ENCODE peak calls at places on chromosomes 6 and 20, in ten cellular contexts. I is upper lobe of right lung, S is adrenal gland, P is left lung, G is uterus, F is breast epithelium, J is IMR-90, U is heart right ventricle, D is keratinocyte, O is body of pancreas. W is an unnamed sample.

GRCh38 chr6:43604174-43604573 is 24.9 kb downstream of the GTPBP2 start:
- DNase-seq in F (no peak), O (no peak), D (peak), S (no peak), U (no peak), G (no peak), I (no peak), J (peak), P (no peak), W (peak)

GRCh38 chr20:19392344-19393140 is 180.1 kb downstream of the SLC24A3 start:
- DNase-seq in J (no peak), P (no peak), F (no peak), O (no peak), S (no peak), G (no peak), U (no peak), I (no peak), D (no peak), W (no peak)

GRCh38 chr20:61702246-61702645 is 363.4 kb downstream of the TAF4 start:
- DNase-seq in I (no peak), G (no peak), S (no peak), J (no peak), U (no peak), O (no peak), F (no peak), D (no peak), P (no peak), W (no peak)

GRCh38 chr20:3392756-3393155 is 14.7 kb downstream of the DNAAF9 start:
- DNase-seq in O (no peak), P (no peak), U (no peak), I (no peak), F (no peak), J (no peak), D (no peak), G (no peak), S (no peak), W (no peak)

GRCh38 chr20:48703107-48703506 is 124.7 kb downstream of the PREX1 start:
- DNase-seq in I (peak), P (peak), G (no peak), J (no peak), F (no peak), O (no peak), D (no peak), U (peak), S (peak), W (no peak)

GRCh38 chr20:15419856-15420255 is 1082.4 kb upstream of the FLRT3 start:
- DNase-seq in F (no peak), P (no peak), D (no peak), J (no peak), I (no peak), S (no peak), O (no peak), U (no peak), G (no peak), W (no peak)

GRCh38 chr6:53159558-53159957 is 10.9 kb upstream of the GCM1 start:
- DNase-seq in O (no peak), J (peak), F (no peak), G (no peak), U (no peak), I (no peak), S (no peak), D (no peak), P (no peak), W (no peak)

GRCh38 chr6:138446821-138447220 is 42.8 kb downstream of the HEBP2 start:
- DNase-seq in P (no peak), J (no peak), F (no peak), D (no peak), O (no peak), I (no peak), S (no peak), G (no peak), U (no peak), W (no peak)

GRCh38 chr6:64254558-64254957 is 619.0 kb downstream of the PHF3 start:
- DNase-seq in S (no peak), J (no peak), P (no peak), D (no peak), G (no peak), O (no peak), F (no peak), U (no peak), I (no peak), W (peak)

GRCh38 chr6:51265426-51265825 is 446.8 kb downstream of the TFAP2B start:
- DNase-seq in O (peak), J (no peak), U (peak), P (no peak), S (no peak), I (no peak), G (no peak), D (no peak), F (no peak), W (no peak)

GRCh38 chr20:24646331-24646730 is 176.9 kb downstream of the SYNDIG1 start:
- DNase-seq in S (no peak), U (no peak), P (no peak), J (no peak), O (no peak), F (no peak), I (no peak), D (no peak), G (no peak), W (no peak)

GRCh38 chr20:52684911-52685310 is 287.2 kb upstream of the TSHZ2 start:
- DNase-seq in O (no peak), D (no peak), J (no peak), P (no peak), I (no peak), U (no peak), F (no peak), G (no peak), S (no peak), W (no peak)

GRCh38 chr6:124962617-124963415 is 579 bp downstream of the RNF217 start:
- DNase-seq in S (peak), D (no peak), I (peak), J (peak), P (peak), F (peak), G (peak), O (peak), U (peak), W (no peak)

GRCh38 chr20:48906221-48906877 is 15.2 kb upstream of the ARFGEF2 start:
- DNase-seq in J (no peak), S (peak), F (no peak), G (no peak), D (no peak), I (no peak), O (no peak), U (no peak), P (no peak), W (no peak)

GRCh38 chr6:8707956-8708772 is 272.8 kb upstream of the SLC35B3 start:
- DNase-seq in S (peak), I (peak), U (no peak), F (peak), O (peak), J (no peak), G (no peak), D (no peak), P (no peak), W (peak)

GRCh38 chr20:16749573-16749972 is 1.4 kb downstream of the OTOR start:
- DNase-seq in F (no peak), I (no peak), S (no peak), J (no peak), G (no peak), D (no peak), O (no peak), P (no peak), U (no peak), W (no peak)
- H3K27ac ChIP-seq in F (no peak), I (no peak), S (no peak), J (no peak), G (no peak), D (no peak), O (no peak), P (no peak), U (no peak), W (no peak)

GRCh38 chr20:38116409-38117165 is 48.5 kb downstream of the TGM2 start:
- DNase-seq in G (no peak), P (no peak), D (no peak), S (no peak), U (no peak), O (no peak), F (no peak), J (no peak), I (no peak), W (no peak)
- H3K27ac ChIP-seq in G (no peak), P (no peak), D (no peak), S (no peak), U (no peak), O (no peak), F (no peak), J (no peak), I (no peak), W (peak)

DNA sequence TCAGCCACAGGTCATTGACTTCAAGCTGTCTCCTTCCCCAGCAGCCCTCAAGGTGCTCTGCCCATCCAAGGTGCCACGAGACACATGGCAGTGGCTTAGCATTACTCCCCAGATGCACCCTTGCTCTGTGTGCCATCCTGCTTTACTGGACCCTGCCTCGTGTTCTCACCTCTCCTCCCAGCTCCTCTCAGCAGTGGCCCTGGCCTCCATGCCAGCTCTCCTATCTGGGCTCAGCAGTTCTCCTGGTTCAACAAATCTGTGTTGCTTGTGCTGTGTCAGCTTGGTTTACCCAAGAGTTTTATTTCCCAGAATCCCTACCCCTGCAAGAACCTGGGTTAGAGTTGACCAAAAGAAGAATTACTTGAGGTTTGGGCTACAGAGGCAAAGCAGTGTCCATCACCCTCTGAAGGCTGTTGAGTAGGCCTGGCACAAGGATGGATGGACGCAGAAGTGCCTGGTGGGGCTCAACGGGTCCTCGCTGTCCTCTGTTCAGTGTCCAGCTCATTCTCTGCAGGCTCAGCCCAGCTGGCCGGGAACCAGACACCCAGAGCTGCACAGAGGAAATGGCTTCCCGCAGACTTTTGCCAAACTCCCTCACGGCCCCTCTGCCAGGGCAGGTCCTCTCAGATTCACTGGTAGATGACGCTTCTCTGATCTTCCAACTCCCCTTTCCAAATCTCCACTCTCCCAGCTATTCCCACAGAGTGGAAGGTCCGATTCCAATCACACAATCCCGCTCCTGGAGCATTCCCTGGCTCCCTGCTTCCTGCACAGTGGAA is 82.6 kb downstream of the FOXA2 start:
- DNase-seq in U (no peak), J (no peak), F (no peak), O (no peak), D (no peak), I (no peak), P (no peak), G (no peak), S (no peak), W (no peak)
- H3K27ac ChIP-seq in U (no peak), J (no peak), F (no peak), O (no peak), D (no peak), I (no peak), P (no peak), G (no peak), S (no peak), W (no peak)

GRCh38 chr6:108134213-108134973 is 31.4 kb upstream of the NR2E1 start:
- DNase-seq in G (no peak), I (no peak), D (no peak), F (no peak), O (no peak), J (no peak), S (no peak), P (no peak), U (no peak), W (no peak)

GRCh38 chr6:108127826-108128225 is 38.0 kb upstream of the NR2E1 start:
- DNase-seq in I (no peak), S (no peak), D (no peak), F (peak), P (no peak), O (peak), J (no peak), G (no peak), U (no peak), W (peak)

GRCh38 chr6:108132863-108133262 is 33.0 kb upstream of the NR2E1 start:
- DNase-seq in J (no peak), O (no peak), S (no peak), I (no peak), F (no peak), D (no peak), P (no peak), U (no peak), G (no peak), W (no peak)

GRCh38 chr6:108133594-108134179 is 32.1 kb upstream of the NR2E1 start:
- DNase-seq in F (peak), O (peak), I (peak), D (no peak), S (peak), J (peak), P (peak), G (peak), U (peak), W (no peak)
- H3K27ac ChIP-seq in F (peak), O (peak), I (peak), D (peak), S (no peak), J (no peak), P (no peak), G (no peak), U (peak), W (peak)

GRCh38 chr6:170439366-170440351 is 113.4 kb downstream of the PSMB1 start:
- DNase-seq in I (peak), G (no peak), D (no peak), U (no peak), O (no peak), P (peak), J (peak), F (no peak), S (no peak), W (no peak)
- H3K27ac ChIP-seq in I (no peak), G (no peak), D (peak), U (no peak), O (no peak), P (no peak), J (no peak), F (no peak), S (no peak), W (no peak)

GRCh38 chr20:6630494-6630893 is 137.0 kb upstream of the BMP2 start:
- DNase-seq in D (no peak), S (no peak), P (no peak), I (no peak), G (no peak), O (peak), F (no peak), J (no peak), U (no peak), W (no peak)

GRCh38 chr20:6622041-6622440 is 145.4 kb upstream of the BMP2 start:
- DNase-seq in J (no peak), D (no peak), S (no peak), G (no peak), I (no peak), P (no peak), F (no peak), U (no peak), O (no peak), W (no peak)

GRCh38 chr20:6629564-6629963 is 137.9 kb upstream of the BMP2 start:
- DNase-seq in G (no peak), F (no peak), O (no peak), S (no peak), U (no peak), I (no peak), P (no peak), J (no peak), D (no peak), W (no peak)

GRCh38 chr20:6623989-6624388 is 143.5 kb upstream of the BMP2 start:
- DNase-seq in I (no peak), J (no peak), P (no peak), O (no peak), D (no peak), G (no peak), U (no peak), S (no peak), F (no peak), W (no peak)

GRCh38 chr20:6626805-6627204 is 140.7 kb upstream of the BMP2 start:
- DNase-seq in F (no peak), D (no peak), U (no peak), G (no peak), I (no peak), O (no peak), S (no peak), J (no peak), P (no peak), W (no peak)
- H3K27ac ChIP-seq in F (no peak), D (no peak), U (no peak), G (no peak), I (no peak), O (no peak), S (no peak), J (no peak), P (no peak), W (no peak)

GRCh38 chr6:134437376-134437775 is 119.5 kb upstream of the SGK1 start:
- DNase-seq in O (peak), J (peak), I (no peak), U (no peak), S (peak), F (no peak), G (no peak), D (no peak), P (no peak), W (no peak)
- H3K27ac ChIP-seq in O (no peak), J (no peak), I (peak), U (no peak), S (no peak), F (no peak), G (no peak), D (peak), P (peak), W (peak)

GRCh38 chr6:12750416-12750815 is 33.8 kb downstream of the PHACTR1 start:
- DNase-seq in P (no peak), O (no peak), J (no peak), G (no peak), D (no peak), U (no peak), F (no peak), I (no peak), S (no peak), W (no peak)
- H3K27ac ChIP-seq in P (no peak), O (no peak), J (no peak), G (no peak), D (no peak), U (no peak), F (no peak), I (no peak), S (no peak), W (no peak)

DNA sequence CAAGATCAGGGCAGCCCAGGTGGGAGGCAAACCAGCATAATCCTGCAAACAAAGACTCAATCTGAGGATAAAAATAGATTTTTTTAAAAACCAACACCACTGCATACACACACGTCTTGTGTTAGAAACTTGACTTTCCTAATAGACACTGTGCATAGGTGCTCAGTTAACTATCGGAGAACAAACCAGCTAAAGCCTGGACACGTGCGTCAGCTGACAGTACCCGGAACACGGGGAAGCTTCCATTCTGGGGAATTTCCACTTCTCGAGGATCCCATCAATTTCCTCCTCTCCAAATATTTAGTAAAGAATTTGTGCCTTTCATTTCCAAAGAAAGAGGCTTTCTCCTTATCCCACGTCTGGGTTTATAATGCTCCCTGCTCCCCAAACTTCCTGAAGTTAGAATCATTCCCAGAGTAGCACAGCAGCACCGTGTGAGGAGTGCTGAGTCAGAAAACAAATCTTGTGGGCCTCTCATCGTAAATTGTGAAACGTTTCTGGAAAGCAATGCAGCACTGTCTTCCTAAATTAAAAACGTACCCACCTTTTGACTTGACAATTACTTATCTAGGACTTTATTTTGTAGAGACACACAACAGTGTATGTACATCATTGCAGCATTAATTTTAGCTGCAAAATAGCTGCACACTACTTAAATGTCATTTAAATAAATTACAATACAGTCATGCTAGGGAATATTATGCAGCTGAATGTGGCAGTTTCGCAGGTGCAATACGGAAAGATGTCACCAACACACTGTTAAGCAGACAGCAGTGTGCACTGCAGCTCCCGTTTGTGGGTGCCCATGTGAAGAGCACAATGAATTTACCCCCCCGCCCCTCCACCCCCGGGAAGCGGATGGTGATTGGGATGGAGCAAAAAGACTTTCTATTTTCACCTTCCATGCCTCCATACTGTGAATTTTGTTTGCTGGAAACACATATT is 31.0 kb downstream of the RRBP1 start:
- DNase-seq in G (peak), D (no peak), F (no peak), I (peak), P (no peak), S (no peak), U (no peak), J (peak), O (peak), W (no peak)
- H3K27ac ChIP-seq in G (peak), D (no peak), F (no peak), I (no peak), P (peak), S (no peak), U (no peak), J (peak), O (no peak), W (no peak)